ENCODE peak calls at places on chromosome 12, in seven cellular contexts. Z is brain microvascular endothelial cell; Y is HFFc6; W is activated naive CD8-positive, alpha-beta T cell treated with anti-CD3 and anti-CD28 coated beads, Interleukin-2, amount 10 ng/mL, durations not matched to agents 7 days and 5 days; O is fibroblast of pulmonary artery; S is H9; N is T-helper 22 cell. U is an unnamed sample.

GRCh38 chr12:60191676-60192359 is 596.0 kb downstream of the SLC16A7 start:
- DNase-seq in Z (no peak), Y (peak), W (no peak), O (peak), S (no peak), N (no peak), U (peak)

GRCh38 chr12:118063567-118064391 is 2.8 kb upstream of the WSB2 start:
- DNase-seq in Z (no peak), Y (no peak), W (no peak), O (peak), S (no peak), N (no peak), U (no peak)

GRCh38 chr12:54917001-54917488 is 62.7 kb downstream of the MUCL1 start:
- DNase-seq in Z (no peak), Y (no peak), W (no peak), O (no peak), S (peak), N (no peak), U (no peak)

GRCh38 chr12:52794479-52795331 is 1.2 kb downstream of the KRT3 start:
- DNase-seq in Z (no peak), Y (peak), W (no peak), O (no peak), S (no peak), N (no peak), U (peak)

GRCh38 chr12:116959845-116960514 is 49.2 kb downstream of the FBXW8 start:
- DNase-seq in Z (no peak), Y (no peak), W (no peak), O (no peak), S (no peak), N (no peak), U (no peak)

GRCh38 chr12:30450872-30451271 is 244.8 kb downstream of the IPO8 start:
- DNase-seq in Z (peak), Y (no peak), W (no peak), O (peak), S (no peak), N (no peak), U (peak)

GRCh38 chr12:6264402-6265037 is 46.0 kb upstream of the PLEKHG6 start:
- DNase-seq in Z (no peak), Y (no peak), W (no peak), O (no peak), S (no peak), N (no peak), U (no peak)

GRCh38 chr12:52284562-52285171 is 6.7 kb downstream of the KRT81 start:
- DNase-seq in Z (no peak), Y (no peak), W (no peak), O (no peak), S (no peak), N (no peak), U (no peak)

GRCh38 chr12:107411792-107412535 is 273.6 kb upstream of the PWP1 start:
- DNase-seq in Z (peak), Y (peak), W (no peak), O (peak), S (no peak), N (no peak), U (peak)